ENCODE peak calls at places on chromosomes 6 and 20, in nine cellular contexts. Z, L, O, X, C, K, U, J and Y are unnamed samples.
A peak's percentile ranks its signal among the peaks of the same experiment; 100 is the strongest.

GRCh38 chr6:23412770-23413169 is 713.2 kb upstream of the NRSN1 start:
- DNase-seq in Z (no peak), L (no peak), O (no peak), X (no peak), C (no peak), K (no peak), U (no peak), J (no peak), Y (no peak)

GRCh38 chr6:133502451-133503259 is 261.5 kb downstream of the EYA4 start:
- DNase-seq in Z (no peak), L (no peak), O (peak; percentile 19), X (peak; percentile 94), C (no peak), K (no peak), U (no peak), J (peak; percentile 17), Y (no peak)

GRCh38 chr6:117481278-117481925 is 1.1 kb upstream of the DCBLD1 start:
- DNase-seq in Z (no peak), L (no peak), O (no peak), X (no peak), C (no peak), K (no peak), U (no peak), J (no peak), Y (peak; percentile 29)

GRCh38 chr6:82783587-82784253 is 281.9 kb downstream of the UBE3D start:
- DNase-seq in Z (no peak), L (no peak), O (no peak), X (no peak), C (no peak), K (no peak), U (no peak), J (no peak), Y (peak; percentile 22)

GRCh38 chr20:25288291-25289181 is 40.7 kb downstream of the PYGB start:
- DNase-seq in Z (no peak), L (no peak), O (no peak), X (no peak), C (peak; percentile 51), K (no peak), U (peak; percentile 39), J (no peak), Y (no peak)

GRCh38 chr6:81736428-81736827 is 16.1 kb downstream of the TENT5A start:
- DNase-seq in Z (no peak), L (no peak), O (no peak), X (no peak), C (no peak), K (no peak), U (no peak), J (no peak), Y (no peak)

GRCh38 chr6:22036699-22037098 is 260.1 kb downstream of the PRL start:
- DNase-seq in Z (no peak), L (no peak), O (no peak), X (no peak), C (no peak), K (no peak), U (no peak), J (no peak), Y (no peak)

GRCh38 chr20:54456972-54457371 is 18.4 kb upstream of the DOK5 start:
- DNase-seq in Z (no peak), L (no peak), O (no peak), X (no peak), C (no peak), K (no peak), U (no peak), J (no peak), Y (no peak)

GRCh38 chr6:137264308-137265075 is 45.3 kb upstream of the IFNGR1 start:
- DNase-seq in Z (no peak), L (no peak), O (no peak), X (no peak), C (no peak), K (no peak), U (no peak), J (peak; percentile 55), Y (no peak)

GRCh38 chr6:70118670-70119069 is 184.2 kb downstream of the COL9A1 start:
- DNase-seq in Z (no peak), L (no peak), O (no peak), X (no peak), C (no peak), K (no peak), U (no peak), J (no peak), Y (no peak)

GRCh38 chr6:98486052-98486451 is 348.3 kb upstream of the POU3F2 start:
- DNase-seq in Z (no peak), L (no peak), O (no peak), X (no peak), C (no peak), K (no peak), U (no peak), J (no peak), Y (no peak)

GRCh38 chr20:21808863-21809664 is 103.6 kb downstream of the PAX1 start:
- DNase-seq in Z (peak; percentile 8), L (no peak), O (peak; percentile 45), X (no peak), C (no peak), K (no peak), U (peak; percentile 55), J (no peak), Y (peak; percentile 57)

GRCh38 chr20:48317578-48317977 is 510.2 kb downstream of the PREX1 start:
- DNase-seq in Z (no peak), L (no peak), O (no peak), X (no peak), C (no peak), K (no peak), U (no peak), J (no peak), Y (no peak)

GRCh38 chr20:21508230-21509078 is 5.4 kb downstream of the NKX2-2 start:
- DNase-seq in Z (no peak), L (no peak), O (no peak), X (no peak), C (no peak), K (no peak), U (no peak), J (no peak), Y (no peak)

GRCh38 chr20:53966774-53967398 is 103.5 kb downstream of the BCAS1 start:
- DNase-seq in Z (no peak), L (no peak), O (no peak), X (no peak), C (no peak), K (no peak), U (no peak), J (no peak), Y (no peak)

GRCh38 chr6:136823128-136823660 is 802 bp downstream of the PEX7 start:
- DNase-seq in Z (no peak), L (no peak), O (peak; percentile 6), X (no peak), C (no peak), K (peak; percentile 17), U (no peak), J (no peak), Y (no peak)

GRCh38 chr6:85561750-85562357 is 31.8 kb downstream of the SNX14 start:
- DNase-seq in Z (no peak), L (no peak), O (no peak), X (peak; percentile 54), C (no peak), K (no peak), U (no peak), J (no peak), Y (peak; percentile 58)

DNA sequence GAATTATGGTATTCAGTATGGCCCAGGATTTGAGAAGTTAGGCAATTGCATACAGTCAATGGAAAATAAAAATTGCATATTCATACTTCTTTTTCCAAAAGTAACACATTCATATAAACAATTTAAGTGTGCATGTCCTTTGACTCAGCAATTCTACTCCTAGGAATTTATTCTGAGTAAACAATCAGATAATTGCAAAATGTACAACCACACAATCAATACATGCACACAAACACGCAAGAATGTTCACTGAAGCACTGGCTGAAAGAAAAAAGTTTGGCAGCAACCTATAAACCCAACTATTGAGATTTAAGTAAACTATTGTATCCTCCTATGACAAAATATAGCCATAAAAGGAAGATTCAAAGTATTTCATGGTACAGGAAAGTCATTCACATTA is 1.6 kb downstream of the CYP39A1 start:
- DNase-seq in Z (no peak), L (no peak), O (no peak), X (peak; percentile 2), C (no peak), K (no peak), U (no peak), J (no peak), Y (no peak)
- H3K4me3 ChIP-seq in Z (peak overlapping the region; percentile 96), L (peak overlapping the region; percentile 88), O (no peak overlapping the region), X (no peak overlapping the region), C (no peak overlapping the region), K (no peak overlapping the region), U (peak overlapping the region; percentile 92), J (no peak overlapping the region), Y (no peak overlapping the region)

GRCh38 chr6:15444881-15445280 is 199.0 kb downstream of the JARID2 start:
- DNase-seq in Z (no peak), L (no peak), O (no peak), X (no peak), C (no peak), K (no peak), U (no peak), J (no peak), Y (peak; percentile 48)
- TF ChIP-seq CTCF in Z (no peak), L (no peak), O (no peak), X (no peak), C (peak; percentile 20), K (no peak), U (peak; percentile 15), J (no peak), Y (peak; percentile 5)

GRCh38 chr20:33007376-33008335 is at the start of gene BPIFB2:
- DNase-seq in Z (peak; percentile 70), L (no peak), O (no peak), X (no peak), C (no peak), K (no peak), U (peak; percentile 84), J (no peak), Y (no peak)
- TF ChIP-seq POLR2A in Z (no peak), L (no peak), O (no peak), X (no peak), C (no peak), K (no peak), U (no peak), J (no peak), Y (no peak)

DNA sequence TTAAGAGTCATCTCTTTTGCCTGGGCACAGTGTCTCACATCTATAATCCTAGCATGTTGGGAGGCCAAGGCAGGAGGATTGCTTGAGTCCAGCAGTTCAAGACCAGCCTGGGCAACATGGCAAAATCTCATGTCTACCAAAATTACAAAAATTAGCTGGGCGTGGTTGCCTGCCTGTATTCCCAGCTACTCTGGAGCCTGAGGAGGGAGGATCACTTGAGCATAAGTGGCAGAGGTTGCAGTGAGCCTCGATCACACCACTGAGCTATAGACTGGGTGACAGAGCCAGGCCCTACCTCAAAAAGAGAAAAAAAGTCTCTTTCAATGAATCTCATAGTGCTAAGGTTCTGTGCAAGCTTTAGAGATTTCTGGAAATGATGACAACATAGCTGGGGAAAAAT is 1.5 kb downstream of the HLA-DRB1 start:
- DNase-seq in Z (no peak), L (no peak), O (no peak), X (no peak), C (no peak), K (no peak), U (no peak), J (no peak), Y (no peak)
- H3K4me3 ChIP-seq in Z (no peak overlapping the region), L (no peak overlapping the region), O (no peak overlapping the region), X (no peak overlapping the region), C (peak overlapping the region; percentile 78), K (peak overlapping the region; percentile 38), U (no peak overlapping the region), J (no peak overlapping the region), Y (no peak overlapping the region)